ENCODE peak calls at places on chromosomes 4 and X, in nine cellular contexts. D is Karpas-422, E is mesendoderm, K is fibroblast of lung, I is endodermal cell, O is mammary epithelial cell, C is kidney, X is astrocyte, L is IMR-90. T is an unnamed sample.

GRCh38 chrX:6199519-6199918 is 29.1 kb downstream of the NLGN4X start:
- DNase-seq in D (no peak), E (no peak), K (no peak), I (no peak), O (no peak), C (no peak), X (no peak), L (no peak), T (no peak)

GRCh38 chr4:148204892-148205291 is 237.3 kb downstream of the NR3C2 start:
- DNase-seq in D (no peak), E (no peak), K (no peak), I (no peak), O (no peak), C (no peak), X (no peak), L (no peak), T (no peak)

GRCh38 chr4:138063581-138063980 is 178.6 kb downstream of the SLC7A11 start:
- DNase-seq in D (no peak), E (peak; percentile 19), K (no peak), I (no peak), O (no peak), C (no peak), X (no peak), L (no peak), T (no peak)

GRCh38 chr4:102827674-102828496 is 534 bp upstream of the UBE2D3 start:
- DNase-seq in D (peak; percentile 100), E (peak; percentile 100), K (peak; percentile 100), I (peak; percentile 99), O (peak; percentile 100), C (peak; percentile 100), X (peak; percentile 100), L (peak; percentile 100), T (peak; percentile 100)

GRCh38 chr4:168885416-168885815 is 124.6 kb downstream of the CBR4 start:
- DNase-seq in D (no peak), E (no peak), K (no peak), I (no peak), O (no peak), C (no peak), X (no peak), L (no peak), T (no peak)

GRCh38 chr4:152535236-152535902 is 523 bp downstream of the FBXW7 start:
- DNase-seq in D (peak; percentile 60), E (no peak), K (no peak), I (no peak), O (no peak), C (peak; percentile 87), X (no peak), L (no peak), T (no peak)

GRCh38 chr4:147975325-147975724 is 243.4 kb downstream of the ARHGAP10 start:
- DNase-seq in D (no peak), E (no peak), K (peak; percentile 16), I (no peak), O (peak; percentile 32), C (no peak), X (no peak), L (peak; percentile 70), T (no peak)

GRCh38 chr4:56215138-56215793 is 172.0 kb downstream of the AASDH start:
- DNase-seq in D (no peak), E (no peak), K (peak; percentile 5), I (no peak), O (no peak), C (no peak), X (no peak), L (no peak), T (no peak)

GRCh38 chrX:25344191-25344936 is 328.6 kb upstream of the ARX start:
- DNase-seq in D (no peak), E (no peak), K (no peak), I (no peak), O (no peak), C (no peak), X (no peak), L (no peak), T (no peak)

GRCh38 chr4:16516796-16517413 is 290.6 kb upstream of the TAPT1 start:
- DNase-seq in D (peak; percentile 66), E (peak; percentile 69), K (peak; percentile 78), I (peak; percentile 51), O (no peak), C (peak; percentile 44), X (peak; percentile 62), L (peak; percentile 85), T (no peak)

GRCh38 chr4:3305610-3306371 is 13.0 kb downstream of the RGS12 start:
- DNase-seq in D (no peak), E (peak; percentile 11), K (peak; percentile 41), I (peak; percentile 43), O (no peak), C (peak; percentile 37), X (peak; percentile 32), L (peak; percentile 62), T (no peak)

GRCh38 chr4:76723916-76724315 is 174.0 kb downstream of the SOWAHB start:
- DNase-seq in D (no peak), E (peak; percentile 71), K (peak; percentile 98), I (no peak), O (peak; percentile 85), C (no peak), X (peak; percentile 98), L (peak; percentile 91), T (no peak)

GRCh38 chrX:20477836-20478532 is 211.3 kb upstream of the RPS6KA3 start:
- DNase-seq in D (no peak), E (no peak), K (no peak), I (no peak), O (no peak), C (no peak), X (no peak), L (no peak), T (no peak)

GRCh38 chr4:22389240-22389871 is 126.5 kb downstream of the ADGRA3 start:
- DNase-seq in D (peak; percentile 82), E (peak; percentile 80), K (peak; percentile 75), I (peak; percentile 82), O (peak; percentile 53), C (no peak), X (peak; percentile 64), L (peak; percentile 85), T (peak; percentile 46)

GRCh38 chrX:52988985-52989917 is 30.9 kb upstream of the FAM156A start:
- DNase-seq in D (no peak), E (no peak), K (peak; percentile 33), I (no peak), O (peak; percentile 67), C (no peak), X (peak; percentile 17), L (no peak), T (no peak)

DNA sequence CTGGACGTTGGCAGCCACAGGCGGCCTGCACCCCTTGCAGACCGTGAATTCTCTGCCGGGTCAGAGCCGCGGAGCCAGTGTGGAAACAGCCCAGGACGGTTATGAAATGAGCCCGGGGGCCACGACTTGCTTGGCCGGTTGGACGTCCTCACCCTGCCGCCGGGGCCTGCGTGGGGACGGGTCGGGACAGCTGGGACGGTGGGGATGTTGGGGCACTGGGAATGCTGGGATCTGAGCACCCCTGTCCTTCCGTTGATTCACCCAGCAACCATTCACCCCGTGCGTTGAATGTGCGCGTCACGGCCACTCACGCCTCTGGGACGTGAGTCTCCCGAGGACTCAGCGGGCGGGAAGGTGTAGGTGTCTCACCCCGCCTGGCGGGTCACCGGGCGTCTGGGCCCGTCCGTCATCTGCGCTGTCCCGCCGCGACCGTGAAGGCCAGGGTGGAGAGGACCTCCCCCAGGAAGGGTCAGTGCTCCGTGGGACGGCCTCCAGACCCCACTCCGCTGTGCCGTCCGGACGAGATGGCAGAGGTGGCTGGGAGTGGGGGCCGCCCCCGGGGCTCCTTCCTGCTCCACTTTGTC is 4.5 kb upstream of the PLCXD1 start:
- DNase-seq in D (no peak), E (no peak), K (peak; percentile 57), I (no peak), O (peak; percentile 61), C (peak; percentile 77), X (peak; percentile 38), L (peak; percentile 76), T (no peak)
- H3K9ac ChIP-seq in D (peak overlapping the region; percentile 71), E (peak overlapping the region; percentile 88), K (peak overlapping the region; percentile 71), I (peak overlapping the region; percentile 84), O (peak overlapping the region; percentile 30), C (peak overlapping the region; percentile 29), X (peak overlapping the region; percentile 80), L (peak overlapping the region; percentile 38), T (no peak overlapping the region)

GRCh38 chr4:109077486-109077885 is 225.0 kb downstream of the COL25A1 start:
- DNase-seq in D (no peak), E (no peak), K (no peak), I (no peak), O (no peak), C (no peak), X (no peak), L (no peak), T (no peak)

GRCh38 chr4:109079177-109079576 is 223.3 kb downstream of the COL25A1 start:
- DNase-seq in D (no peak), E (no peak), K (no peak), I (no peak), O (no peak), C (no peak), X (no peak), L (peak; percentile 52), T (no peak)

GRCh38 chr4:109079731-109080130 is 222.7 kb downstream of the COL25A1 start:
- DNase-seq in D (no peak), E (peak; percentile 3), K (peak; percentile 81), I (no peak), O (no peak), C (no peak), X (peak; percentile 78), L (peak; percentile 77), T (no peak)

GRCh38 chr4:109075617-109076016 is 226.8 kb downstream of the COL25A1 start:
- DNase-seq in D (no peak), E (no peak), K (no peak), I (no peak), O (no peak), C (no peak), X (no peak), L (no peak), T (no peak)

GRCh38 chr4:109078724-109079123 is 223.7 kb downstream of the COL25A1 start:
- DNase-seq in D (no peak), E (peak; percentile 2), K (peak; percentile 95), I (no peak), O (no peak), C (no peak), X (peak; percentile 95), L (peak; percentile 81), T (no peak)
- H3K9ac ChIP-seq in D (no peak overlapping the region), E (no peak overlapping the region), K (no peak overlapping the region), I (no peak overlapping the region), O (no peak overlapping the region), C (no peak overlapping the region), X (no peak overlapping the region), L (no peak overlapping the region), T (no peak overlapping the region)

GRCh38 chrX:124981420-124981819 is 338.3 kb upstream of the TEX13C start:
- DNase-seq in D (no peak), E (no peak), K (no peak), I (no peak), O (no peak), C (no peak), X (no peak), L (no peak), T (no peak)
- H3K9ac ChIP-seq in D (no peak overlapping the region), E (no peak overlapping the region), K (no peak overlapping the region), I (no peak overlapping the region), O (no peak overlapping the region), C (no peak overlapping the region), X (no peak overlapping the region), L (no peak overlapping the region), T (no peak overlapping the region)

DNA sequence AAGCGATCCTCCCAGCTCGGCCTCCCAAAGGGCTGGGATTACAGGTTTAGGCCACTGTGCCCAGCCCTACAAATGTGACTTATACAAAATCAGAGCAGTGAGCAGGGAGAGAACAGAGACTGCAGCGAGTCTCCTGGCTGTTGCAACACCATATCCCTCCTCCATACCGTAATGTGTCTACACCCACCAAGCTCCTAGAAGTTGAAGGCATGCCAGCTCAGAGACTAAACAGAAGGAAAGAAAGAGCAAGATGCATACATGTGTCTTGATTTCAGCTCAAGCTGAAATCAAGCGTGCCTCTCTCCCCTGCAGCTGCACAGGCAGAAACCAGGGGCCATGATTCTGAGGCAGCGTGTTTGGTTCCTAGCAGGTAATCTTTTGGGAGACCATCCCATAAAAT is 34.7 kb downstream of the AFAP1 start:
- DNase-seq in D (no peak), E (no peak), K (peak; percentile 88), I (no peak), O (peak; percentile 60), C (no peak), X (peak; percentile 85), L (peak; percentile 94), T (no peak)
- H3K9ac ChIP-seq in D (no peak overlapping the region), E (no peak overlapping the region), K (no peak overlapping the region), I (no peak overlapping the region), O (no peak overlapping the region), C (no peak overlapping the region), X (peak overlapping the region; percentile 78), L (peak overlapping the region; percentile 34), T (no peak overlapping the region)